ENCODE peak calls at places on chromosomes 7 and 10, in nine cellular contexts. X is NB4, H is GM12865, U is suprapubic skin, V is cardiac muscle cell, I is cardiac fibroblast, Z is mucosa of descending colon, F is neural progenitor cell, Q is fibroblast of the aortic adventitia. R is an unnamed sample.
A peak's percentile ranks its signal among the peaks of the same experiment; 100 is the strongest.

GRCh38 chr7:65269150-65269856 is 104.4 kb upstream of the ZNF92 start:
- DNase-seq in X (peak; percentile 93), H (peak; percentile 84), U (no peak), V (peak; percentile 57), I (peak; percentile 16), Z (no peak), F (peak; percentile 99), Q (no peak), R (no peak)

GRCh38 chr10:12638103-12638502 is 288.8 kb downstream of the CAMK1D start:
- DNase-seq in X (peak; percentile 0), H (no peak), U (no peak), V (peak; percentile 6), I (no peak), Z (peak; percentile 83), F (peak; percentile 44), Q (peak; percentile 37), R (no peak)

GRCh38 chr10:43208147-43209063 is 58.5 kb downstream of the RASGEF1A start:
- DNase-seq in X (no peak), H (no peak), U (peak; percentile 54), V (no peak), I (no peak), Z (peak; percentile 30), F (no peak), Q (no peak), R (peak; percentile 37)

GRCh38 chr7:12833829-12834228 is 146.4 kb downstream of the ARL4A start:
- DNase-seq in X (no peak), H (no peak), U (no peak), V (no peak), I (no peak), Z (no peak), F (no peak), Q (no peak), R (no peak)

GRCh38 chr7:124557587-124557986 is 208.0 kb downstream of the GPR37 start:
- DNase-seq in X (no peak), H (no peak), U (no peak), V (no peak), I (no peak), Z (no peak), F (no peak), Q (no peak), R (no peak)

GRCh38 chr7:156616269-156617202 is 24.0 kb upstream of the RNF32 start:
- DNase-seq in X (no peak), H (no peak), U (no peak), V (no peak), I (no peak), Z (no peak), F (peak; percentile 55), Q (no peak), R (peak; percentile 65)

GRCh38 chr7:128881458-128882125 is 18.9 kb downstream of the ATP6V1F start:
- DNase-seq in X (no peak), H (no peak), U (peak; percentile 46), V (no peak), I (no peak), Z (peak; percentile 31), F (no peak), Q (no peak), R (no peak)

GRCh38 chr7:88226886-88227516 is 7.2 kb upstream of the SRI start:
- DNase-seq in X (no peak), H (no peak), U (no peak), V (peak; percentile 77), I (peak; percentile 78), Z (peak; percentile 81), F (no peak), Q (peak; percentile 86), R (peak; percentile 89)

GRCh38 chr10:102780246-102780645 is 36.5 kb downstream of the WBP1L start:
- DNase-seq in X (no peak), H (no peak), U (no peak), V (no peak), I (no peak), Z (no peak), F (no peak), Q (peak; percentile 78), R (no peak)

GRCh38 chr7:31747553-31747952 is 60.5 kb downstream of the PPP1R17 start:
- DNase-seq in X (no peak), H (no peak), U (no peak), V (no peak), I (no peak), Z (no peak), F (no peak), Q (peak; percentile 16), R (no peak)

GRCh38 chr10:30732671-30733070 is 103.1 kb upstream of the LYZL2 start:
- DNase-seq in X (no peak), H (no peak), U (no peak), V (no peak), I (no peak), Z (no peak), F (no peak), Q (no peak), R (no peak)

GRCh38 chr10:100621360-100622205 is 85.8 kb downstream of the HIF1AN start:
- DNase-seq in X (peak; percentile 28), H (peak; percentile 66), U (no peak), V (peak; percentile 52), I (peak; percentile 29), Z (no peak), F (no peak), Q (peak; percentile 2), R (no peak)

GRCh38 chr10:79487296-79488194 is 24.8 kb upstream of the EIF5AL1 start:
- DNase-seq in X (peak; percentile 77), H (peak; percentile 79), U (peak; percentile 73), V (peak; percentile 73), I (peak; percentile 78), Z (peak; percentile 57), F (peak; percentile 90), Q (peak; percentile 78), R (peak; percentile 72)

GRCh38 chr7:142885311-142886230 is at the start of gene TRPV6:
- DNase-seq in X (no peak), H (no peak), U (no peak), V (no peak), I (no peak), Z (no peak), F (peak; percentile 13), Q (no peak), R (no peak)

GRCh38 chr10:61990761-61991135 is 89.2 kb downstream of the ARID5B start:
- DNase-seq in X (no peak), H (no peak), U (no peak), V (peak; percentile 61), I (peak; percentile 52), Z (no peak), F (no peak), Q (peak; percentile 43), R (no peak)

GRCh38 chr7:5634107-5634950 is 147.1 kb downstream of the RNF216 start:
- DNase-seq in X (peak; percentile 81), H (no peak), U (peak; percentile 90), V (peak; percentile 77), I (peak; percentile 81), Z (peak; percentile 79), F (peak; percentile 78), Q (peak; percentile 88), R (peak; percentile 65)

GRCh38 chr7:92645114-92645497 is 54.9 kb upstream of the FAM133B start:
- DNase-seq in X (no peak), H (no peak), U (no peak), V (peak; percentile 30), I (no peak), Z (no peak), F (no peak), Q (peak; percentile 49), R (no peak)

GRCh38 chr7:92646966-92647625 is 56.9 kb upstream of the FAM133B start:
- DNase-seq in X (no peak), H (no peak), U (no peak), V (no peak), I (no peak), Z (no peak), F (no peak), Q (no peak), R (no peak)

GRCh38 chr7:92644406-92645113 is 54.4 kb upstream of the FAM133B start:
- DNase-seq in X (no peak), H (no peak), U (no peak), V (peak; percentile 63), I (peak; percentile 55), Z (no peak), F (no peak), Q (peak; percentile 57), R (no peak)

GRCh38 chr7:92643821-92644220 is 53.6 kb upstream of the FAM133B start:
- DNase-seq in X (no peak), H (no peak), U (no peak), V (peak; percentile 50), I (peak; percentile 37), Z (no peak), F (no peak), Q (peak; percentile 48), R (no peak)

GRCh38 chr7:92645531-92646061 is 55.4 kb upstream of the FAM133B start:
- DNase-seq in X (peak; percentile 28), H (no peak), U (no peak), V (peak; percentile 52), I (peak; percentile 58), Z (peak; percentile 81), F (peak; percentile 25), Q (peak; percentile 67), R (no peak)
- H3K4me3 ChIP-seq in X (no peak overlapping the region), H (no peak overlapping the region), U (no peak overlapping the region), V (no peak overlapping the region), I (no peak overlapping the region), Z (no peak overlapping the region), F (no peak overlapping the region), Q (no peak overlapping the region), R (no peak overlapping the region)

DNA sequence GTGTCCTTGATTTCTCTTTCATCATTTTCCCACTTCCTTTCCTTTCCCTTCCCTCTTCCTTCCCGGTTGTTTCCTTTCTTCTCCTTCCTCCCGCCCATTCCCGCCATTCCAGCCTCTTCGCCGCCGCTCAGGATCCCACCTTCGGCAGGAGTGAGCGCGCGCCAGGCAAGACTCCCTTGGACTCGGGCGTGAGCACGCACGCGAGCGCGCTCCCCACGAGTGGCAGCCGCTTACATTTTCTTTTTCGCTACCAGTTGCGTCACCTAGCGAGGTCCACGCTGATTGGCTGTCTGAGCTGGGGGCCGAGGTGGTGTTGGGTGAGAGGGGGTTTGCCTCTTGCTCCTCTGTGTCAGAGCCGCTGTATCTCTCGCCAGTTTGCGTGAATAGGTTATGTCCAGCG is 11.8 kb downstream of the ZAN start:
- DNase-seq in X (peak; percentile 39), H (peak; percentile 85), U (no peak), V (peak; percentile 93), I (peak; percentile 58), Z (no peak), F (no peak), Q (peak; percentile 60), R (peak; percentile 33)
- H3K4me3 ChIP-seq in X (no peak overlapping the region), H (peak overlapping the region; percentile 55), U (peak overlapping the region; percentile 34), V (no peak overlapping the region), I (peak overlapping the region; percentile 37), Z (no peak overlapping the region), F (no peak overlapping the region), Q (peak overlapping the region; percentile 53), R (no peak overlapping the region)

DNA sequence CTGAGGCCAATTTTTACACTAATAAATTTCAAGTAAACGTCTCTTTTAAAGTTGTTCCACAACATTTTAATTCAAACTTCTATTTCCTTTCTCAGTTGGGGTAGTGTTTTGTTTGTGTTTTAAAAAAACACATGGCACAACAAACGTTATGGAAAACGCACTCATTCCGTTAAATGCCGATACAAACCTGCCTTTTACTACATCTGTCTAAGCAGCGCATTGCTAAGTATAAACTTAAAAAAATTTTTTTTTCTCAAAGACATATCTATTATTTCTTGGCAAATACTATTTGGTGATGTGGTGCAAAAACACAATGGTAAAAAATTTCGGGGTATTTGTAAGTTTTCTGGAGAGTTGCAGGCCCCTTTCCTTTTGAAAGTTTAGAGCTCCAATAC is 1.4 kb downstream of the SKIDA1 start:
- DNase-seq in X (no peak), H (no peak), U (no peak), V (no peak), I (no peak), Z (no peak), F (no peak), Q (no peak), R (no peak)
- H3K4me3 ChIP-seq in X (peak overlapping the region; percentile 83), H (no peak overlapping the region), U (peak overlapping the region; percentile 67), V (peak overlapping the region; percentile 53), I (no peak overlapping the region), Z (no peak overlapping the region), F (peak overlapping the region; percentile 97), Q (no peak overlapping the region), R (no peak overlapping the region)

GRCh38 chr10:8295311-8295710 is 240.8 kb downstream of the GATA3 start:
- DNase-seq in X (no peak), H (no peak), U (no peak), V (no peak), I (no peak), Z (no peak), F (no peak), Q (no peak), R (no peak)
- H3K4me3 ChIP-seq in X (no peak overlapping the region), H (no peak overlapping the region), U (no peak overlapping the region), V (no peak overlapping the region), I (no peak overlapping the region), Z (no peak overlapping the region), F (no peak overlapping the region), Q (no peak overlapping the region), R (no peak overlapping the region)